ENCODE peak calls at places on chromosomes 1 and 21, in seven cellular contexts. A is HCT116, P is transverse colon, E is upper lobe of left lung, B is sigmoid colon, D is stomach, K is K562. Z is an unnamed sample.

GRCh38 chr1:198107041-198107440 is 49.8 kb upstream of the NEK7 start:
- DNase-seq in A (no peak), P (no peak), E (no peak), B (no peak), D (no peak), K (no peak), Z (no peak)

GRCh38 chr1:151199860-151200581 is 1.7 kb downstream of the PIP5K1A start:
- DNase-seq in A (no peak), P (no peak), E (no peak), B (peak; percentile 82), D (no peak), K (peak; percentile 46), Z (no peak)

GRCh38 chr1:98388431-98388830 is 273.1 kb upstream of the SNX7 start:
- DNase-seq in A (no peak), P (no peak), E (no peak), B (no peak), D (no peak), K (no peak), Z (no peak)

GRCh38 chr1:176854134-176854533 is 310.4 kb downstream of the ASTN1 start:
- DNase-seq in A (no peak), P (no peak), E (no peak), B (no peak), D (no peak), K (no peak), Z (no peak)

GRCh38 chr1:18597159-18598042 is 33.2 kb upstream of the PAX7 start:
- DNase-seq in A (no peak), P (peak; percentile 54), E (peak; percentile 80), B (peak; percentile 77), D (peak; percentile 67), K (peak; percentile 69), Z (peak; percentile 68)

GRCh38 chr21:25313891-25314646 is 293.2 kb downstream of the MRPL39 start:
- DNase-seq in A (no peak), P (no peak), E (no peak), B (no peak), D (no peak), K (no peak), Z (no peak)

GRCh38 chr21:45091540-45092322 is 17.4 kb downstream of the ADARB1 start:
- DNase-seq in A (no peak), P (no peak), E (no peak), B (no peak), D (no peak), K (no peak), Z (no peak)

GRCh38 chr1:218266356-218266755 is 18.7 kb upstream of the RRP15 start:
- DNase-seq in A (no peak), P (no peak), E (no peak), B (no peak), D (no peak), K (no peak), Z (no peak)

GRCh38 chr21:9759972-9760371 is 761.4 kb upstream of the TPTE start:
- DNase-seq in A (no peak), P (no peak), E (no peak), B (no peak), D (no peak), K (no peak), Z (no peak)

GRCh38 chr21:44760376-44760775 is 41.2 kb downstream of the UBE2G2 start:
- DNase-seq in A (no peak), P (no peak), E (no peak), B (no peak), D (peak; percentile 9), K (no peak), Z (no peak)

GRCh38 chr1:24415334-24415909 is at the start of gene NIPAL3:
- DNase-seq in A (peak; percentile 99), P (peak; percentile 98), E (peak; percentile 92), B (peak; percentile 99), D (peak; percentile 99), K (peak; percentile 100), Z (peak; percentile 97)

GRCh38 chr1:153764315-153764714 is 10.9 kb upstream of the SLC27A3 start:
- DNase-seq in A (no peak), P (no peak), E (no peak), B (no peak), D (peak; percentile 70), K (no peak), Z (no peak)

GRCh38 chr1:188889166-188889565 is 1588.5 kb downstream of the BRINP3 start:
- DNase-seq in A (no peak), P (no peak), E (no peak), B (no peak), D (no peak), K (no peak), Z (no peak)

GRCh38 chr1:12001996-12002493 is 17.3 kb upstream of the MIIP start:
- DNase-seq in A (peak; percentile 19), P (no peak), E (no peak), B (no peak), D (no peak), K (no peak), Z (no peak)

GRCh38 chr1:32394141-32394889 is at the start of gene BSDC1:
- DNase-seq in A (peak; percentile 99), P (peak; percentile 99), E (peak; percentile 98), B (peak; percentile 99), D (peak; percentile 98), K (peak; percentile 100), Z (peak; percentile 99)

GRCh38 chr1:22584001-22584557 is 20.8 kb downstream of the EPHA8 start:
- DNase-seq in A (no peak), P (no peak), E (no peak), B (no peak), D (no peak), K (no peak), Z (no peak)

GRCh38 chr1:58626293-58626692 is 49.2 kb upstream of the TACSTD2 start:
- DNase-seq in A (no peak), P (no peak), E (no peak), B (no peak), D (no peak), K (no peak), Z (no peak)

GRCh38 chr1:51433972-51434510 is 85.0 kb downstream of the EPS15 start:
- DNase-seq in A (no peak), P (no peak), E (no peak), B (no peak), D (no peak), K (peak; percentile 29), Z (no peak)

GRCh38 chr21:16071761-16072160 is 342.0 kb downstream of the USP25 start:
- DNase-seq in A (no peak), P (no peak), E (no peak), B (no peak), D (no peak), K (no peak), Z (no peak)

GRCh38 chr1:99465176-99465900 is 180.6 kb upstream of the PALMD start:
- DNase-seq in A (no peak), P (no peak), E (no peak), B (no peak), D (no peak), K (no peak), Z (no peak)

DNA sequence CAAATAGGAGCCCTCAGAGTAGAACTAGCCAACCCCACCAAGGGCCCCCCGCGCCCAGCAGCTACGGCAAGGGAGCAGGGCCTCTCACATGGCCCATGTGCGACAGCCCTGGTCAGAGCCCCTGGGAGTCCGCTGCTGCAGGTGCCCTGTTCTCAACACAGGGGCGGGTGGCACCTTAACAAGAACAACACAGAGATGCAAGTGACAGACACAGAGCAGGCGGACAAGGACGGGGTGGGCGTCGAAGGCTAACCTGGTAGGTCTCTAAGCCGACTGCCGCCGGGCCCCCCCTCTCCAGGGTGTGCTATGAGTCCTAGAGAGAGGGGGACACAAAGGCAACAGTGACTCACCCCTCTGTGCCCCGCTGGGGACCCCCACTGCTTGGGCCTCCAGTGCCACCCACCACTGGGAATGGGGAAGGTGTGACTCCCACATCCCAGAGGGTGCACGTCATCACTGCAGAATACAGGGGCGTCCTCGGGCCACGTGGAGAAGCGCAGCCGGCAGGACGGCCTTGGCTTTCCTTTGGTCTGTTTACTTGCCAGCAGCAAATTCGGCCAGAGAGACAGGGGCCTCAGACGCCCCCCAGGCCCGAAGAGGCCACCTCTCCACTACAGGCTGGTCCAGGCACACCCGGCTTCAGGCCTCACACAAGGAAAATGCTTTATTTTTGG is 44.8 kb downstream of the PRDM15 start:
- DNase-seq in A (no peak), P (no peak), E (peak; percentile 62), B (peak; percentile 36), D (no peak), K (no peak), Z (no peak)
- H3K4me1 ChIP-seq in A (no peaks in the 10 kb centered on the region), P (no peaks in the 10 kb centered on the region), E (no peaks in the 10 kb centered on the region), B (no peaks in the 10 kb centered on the region), D (no peaks in the 10 kb centered on the region), K (peaks cover 27% of the 10 kb centered on the region), Z (no peaks in the 10 kb centered on the region)

DNA sequence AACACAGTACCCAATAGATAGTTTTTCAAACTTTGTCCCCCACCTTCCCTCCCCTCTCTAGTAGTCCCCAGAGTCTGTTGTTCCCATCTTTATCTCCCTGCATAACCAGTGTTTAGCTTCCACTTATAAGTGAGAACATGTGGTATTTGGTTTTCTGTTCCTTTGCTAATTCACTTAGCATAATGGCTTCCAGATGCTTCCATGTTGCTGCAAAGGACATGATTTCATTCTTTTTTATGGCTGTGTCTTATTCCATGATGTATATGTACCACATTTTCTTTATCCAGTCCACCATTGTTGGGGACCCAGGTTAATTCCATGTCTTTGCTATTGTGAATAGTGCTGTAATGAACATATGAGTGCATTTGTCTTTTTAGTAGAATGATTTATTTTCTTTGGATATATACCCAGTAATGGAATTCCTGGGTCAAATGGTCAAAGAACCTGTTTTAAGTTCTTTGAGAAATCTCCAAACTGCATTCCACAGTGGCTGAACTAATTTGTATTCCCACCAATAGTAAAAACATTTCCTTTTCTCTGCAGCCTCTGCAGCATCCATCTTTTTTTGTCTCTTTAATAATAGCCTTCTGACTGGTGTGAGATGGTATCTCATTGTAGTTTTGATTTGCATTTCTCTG is 126.0 kb downstream of the AK5 start:
- DNase-seq in A (no peak), P (no peak), E (no peak), B (no peak), D (no peak), K (no peak), Z (no peak)
- TF ChIP-seq POLR2AphosphoS5 in A (no peak), P (no peak), E (no peak), B (no peak), D (no peak), K (no peak), Z (no peak)

GRCh38 chr1:185565314-185565713 is 168.9 kb upstream of the HMCN1 start:
- DNase-seq in A (no peak), P (no peak), E (no peak), B (no peak), D (no peak), K (no peak), Z (no peak)
- H3K4me1 ChIP-seq in A (peaks cover 6% of the 10 kb centered on the region), P (peaks cover 8% of the 10 kb centered on the region), E (peaks cover 14% of the 10 kb centered on the region), B (no peaks in the 10 kb centered on the region), D (peaks cover 25% of the 10 kb centered on the region), K (no peaks in the 10 kb centered on the region), Z (no peaks in the 10 kb centered on the region)

DNA sequence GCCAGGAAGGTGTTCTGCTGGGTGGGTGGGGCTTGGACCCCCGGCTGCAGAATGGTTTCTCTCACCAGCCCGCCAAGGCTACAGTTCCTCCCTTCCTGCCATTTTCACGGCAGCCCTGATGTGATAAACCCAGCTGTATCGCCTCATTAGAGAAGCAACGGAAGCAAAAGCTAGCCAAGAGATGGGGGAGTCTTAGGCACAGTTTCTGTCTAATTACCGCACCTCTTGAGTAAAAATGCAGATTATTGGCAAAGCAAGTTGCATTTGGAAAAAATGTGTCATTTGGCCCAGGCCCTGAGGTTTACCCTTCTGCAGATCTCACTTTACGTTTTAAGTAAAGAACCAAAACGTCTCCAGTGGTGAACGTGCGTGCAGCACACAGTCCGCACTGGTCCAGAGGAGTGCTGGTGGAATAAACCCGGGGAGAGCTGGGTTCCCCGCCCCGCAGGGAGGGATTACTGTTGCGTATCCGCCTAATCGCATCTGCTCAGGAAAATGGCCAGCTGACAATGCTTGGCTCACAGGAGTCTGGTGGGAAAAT is 109.9 kb downstream of the GALNT2 start:
- DNase-seq in A (no peak), P (peak; percentile 39), E (no peak), B (peak; percentile 92), D (no peak), K (peak; percentile 86), Z (no peak)
- TF ChIP-seq POLR2AphosphoS5 in A (no peak), P (no peak), E (no peak), B (peak; percentile 29), D (no peak), K (no peak), Z (no peak)